ENCODE peak calls at places on chromosomes 12 and 14, in six cellular contexts. Q is CD8-positive, alpha-beta T cell; W is substantia nigra; S is GM03348; N is H54; G is stimulated activated CD4-positive, alpha-beta T cell treated with anti-CD3 and anti-CD28 coated beads, Interleukin-4, amount 100 ng/mL, for 4 hours. C is an unnamed sample.

GRCh38 chr14:102209224-102209966 is 69.7 kb downstream of the WDR20 start:
- DNase-seq in N (no peak), Q (no peak), W (no peak), G (no peak), S (no peak), C (no peak)

GRCh38 chr14:99790201-99790977 is 2.8 kb upstream of the EML1 start:
- DNase-seq in Q (no peak), S (no peak), G (no peak), W (no peak), N (no peak), C (no peak)

GRCh38 chr14:64675246-64675645 is 29.0 kb upstream of the PLEKHG3 start:
- DNase-seq in W (no peak), N (no peak), S (no peak), G (no peak), Q (no peak), C (peak; percentile 80)

GRCh38 chr14:76829650-76830421 is 3.6 kb downstream of the LRRC74A start:
- DNase-seq in G (no peak), Q (no peak), S (no peak), W (peak; percentile 66), N (no peak), C (no peak)

GRCh38 chr14:54253195-54253947 is 143.4 kb upstream of the CDKN3 start:
- DNase-seq in Q (no peak), S (peak; percentile 73), G (no peak), W (no peak), N (peak; percentile 25), C (no peak)

GRCh38 chr12:49055092-49055491 is 5.5 kb downstream of the KMT2D start:
- DNase-seq in S (no peak), N (no peak), Q (no peak), W (no peak), G (no peak), C (no peak)

GRCh38 chr14:24165785-24166184 is 4.7 kb downstream of the IRF9 start:
- DNase-seq in W (no peak), G (no peak), Q (no peak), S (no peak), N (no peak), C (no peak)

GRCh38 chr12:124423683-124424515 is 129.0 kb downstream of the RFLNA start:
- DNase-seq in G (peak; percentile 14), S (no peak), N (no peak), Q (no peak), W (no peak), C (no peak)

GRCh38 chr14:71716371-71716770 is 215.9 kb upstream of the RGS6 start:
- DNase-seq in N (no peak), W (no peak), G (no peak), S (peak; percentile 70), Q (no peak), C (no peak)

GRCh38 chr12:38949363-38949762 is 44.0 kb upstream of the CPNE8 start:
- DNase-seq in W (no peak), S (no peak), Q (no peak), G (no peak), N (no peak), C (no peak)

C was measured in colonic mucosa.